ENCODE peak calls at places on chromosomes 13 and 19, in five cellular contexts. E, P, R, W and N are unnamed samples. For H3K27me3, the result is how much of the 10 kb centered on the place peaks cover.

GRCh38 chr19:10271543-10272086 is 695 bp downstream of the ICAM1 start:
- DNase-seq in E (no peak), P (no peak), R (no peak), W (no peak), N (no peak)

GRCh38 chr13:50075619-50076097 is 60.4 kb downstream of the KCNRG start:
- DNase-seq in E (no peak), P (no peak), R (no peak), W (no peak), N (no peak)

GRCh38 chr13:75699062-75699461 is 62.9 kb downstream of the LMO7 start:
- DNase-seq in E (no peak), P (no peak), R (no peak), W (no peak), N (no peak)

GRCh38 chr13:41767801-41768200 is 193.1 kb downstream of the VWA8 start:
- DNase-seq in E (no peak), P (no peak), R (no peak), W (peak), N (no peak)

GRCh38 chr19:39321832-39322176 is 1.1 kb upstream of the LRFN1 start:
- DNase-seq in E (no peak), P (no peak), R (no peak), W (no peak), N (no peak)

GRCh38 chr19:48249502-48250014 is 6.2 kb downstream of the CARD8 start:
- DNase-seq in E (peak), P (no peak), R (no peak), W (no peak), N (peak)

GRCh38 chr13:24203726-24204295 is 43.3 kb downstream of the SPATA13 start:
- DNase-seq in E (no peak), P (no peak), R (no peak), W (no peak), N (no peak)

GRCh38 chr19:55454787-55455243 is 6.6 kb downstream of the ISOC2 start:
- DNase-seq in E (peak), P (peak), R (peak), W (no peak), N (no peak)

GRCh38 chr19:49502866-49503581 is 6.8 kb downstream of the RPS11 start:
- DNase-seq in E (no peak), P (peak), R (peak), W (peak), N (no peak)

GRCh38 chr13:46530084-46530935 is 22.7 kb upstream of the LRCH1 start:
- DNase-seq in E (no peak), P (no peak), R (no peak), W (peak), N (no peak)

GRCh38 chr19:38090561-38090960 is 133.5 kb downstream of the DPF1 start:
- DNase-seq in E (peak), P (no peak), R (no peak), W (no peak), N (peak)

GRCh38 chr13:110716235-110716505 is 2.7 kb downstream of the ING1 start:
- DNase-seq in E (peak), P (no peak), R (peak), W (no peak), N (no peak)

GRCh38 chr19:37572203-37572602 is 22.4 kb downstream of the ZNF571 start:
- DNase-seq in E (no peak), P (no peak), R (no peak), W (no peak), N (no peak)

GRCh38 chr13:22735381-22735995 is 445.3 kb upstream of the SGCG start:
- DNase-seq in E (no peak), P (no peak), R (peak), W (no peak), N (no peak)

GRCh38 chr19:4707956-4708650 is 15.5 kb downstream of the DPP9 start:
- DNase-seq in E (peak), P (no peak), R (no peak), W (peak), N (peak)

GRCh38 chr19:34316741-34317241 is 48.2 kb upstream of the GPI start:
- DNase-seq in E (no peak), P (no peak), R (no peak), W (peak), N (no peak)

GRCh38 chr13:99919132-99919531 is 52.4 kb downstream of the ZIC5 start:
- DNase-seq in E (no peak), P (no peak), R (no peak), W (no peak), N (no peak)

GRCh38 chr13:35797946-35798345 is 321.5 kb upstream of the MAB21L1 start:
- DNase-seq in E (no peak), P (no peak), R (no peak), W (no peak), N (no peak)

GRCh38 chr13:110114351-110114750 is 192.6 kb downstream of the COL4A1 start:
- DNase-seq in E (no peak), P (no peak), R (no peak), W (no peak), N (no peak)

GRCh38 chr19:30174357-30174645 is 197.9 kb upstream of the ZNF536 start:
- DNase-seq in E (no peak), P (no peak), R (no peak), W (no peak), N (no peak)

GRCh38 chr19:39038098-39038497 is 5.7 kb upstream of the FBXO27 start:
- DNase-seq in E (no peak), P (peak), R (peak), W (no peak), N (no peak)

GRCh38 chr13:34900288-34900739 is 41.8 kb upstream of the NBEA start:
- DNase-seq in E (no peak), P (no peak), R (peak), W (no peak), N (no peak)

GRCh38 chr19:35519291-35519690 is 5.8 kb upstream of the DMKN start:
- DNase-seq in E (no peak), P (no peak), R (no peak), W (no peak), N (no peak)

GRCh38 chr19:40559394-40559793 is 17.3 kb upstream of the SHKBP1 start:
- DNase-seq in E (no peak), P (no peak), R (no peak), W (no peak), N (no peak)

GRCh38 chr19:49422407-49423277 is 599 bp downstream of the PTH2 start:
- DNase-seq in E (peak), P (peak), R (peak), W (no peak), N (peak)

GRCh38 chr19:8696993-8697392 is 1.6 kb downstream of the ACTL9 start:
- DNase-seq in E (no peak), P (no peak), R (no peak), W (no peak), N (no peak)

GRCh38 chr13:113746143-113746525 is 12.9 kb upstream of the TMEM255B start:
- DNase-seq in E (no peak), P (peak), R (peak), W (no peak), N (no peak)

GRCh38 chr13:32415019-32415418 is 12.9 kb downstream of the N4BP2L1 start:
- DNase-seq in E (no peak), P (peak), R (peak), W (no peak), N (no peak)

GRCh38 chr19:56864443-56865125 is 24.1 kb upstream of the PEG3 start:
- DNase-seq in E (peak), P (no peak), R (no peak), W (no peak), N (no peak)

GRCh38 chr13:107466326-107466725 is 749.0 kb downstream of the LIG4 start:
- DNase-seq in E (no peak), P (no peak), R (no peak), W (peak), N (no peak)

GRCh38 chr19:7947939-7948338 is 4.5 kb upstream of the TIMM44 start:
- DNase-seq in E (no peak), P (no peak), R (no peak), W (peak), N (no peak)

GRCh38 chr19:17757125-17757524 is 5.8 kb downstream of the FCHO1 start:
- DNase-seq in E (peak), P (peak), R (no peak), W (peak), N (peak)

GRCh38 chr19:53813996-53814395 is 10.1 kb downstream of the NLRP12 start:
- DNase-seq in E (no peak), P (no peak), R (no peak), W (peak), N (no peak)

DNA sequence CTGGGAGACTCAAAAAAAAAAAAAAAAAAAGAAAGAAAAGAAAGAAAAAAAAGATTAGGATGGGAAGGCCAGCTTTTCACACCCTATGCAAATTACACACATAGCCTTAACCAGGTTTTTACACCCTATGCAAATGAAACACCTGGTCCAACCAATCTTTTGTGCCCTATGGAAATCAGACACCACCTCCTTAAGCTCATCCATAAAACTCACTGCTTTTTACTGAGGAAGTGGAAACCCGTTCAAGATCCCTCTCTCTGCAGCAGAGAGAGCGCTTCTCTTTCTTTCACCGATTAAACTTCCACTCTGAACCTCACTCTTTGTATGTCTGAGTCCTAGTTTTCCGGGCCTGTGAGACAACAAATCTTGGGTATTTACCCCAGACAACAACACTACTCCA is 25.3 kb upstream of the HOMER3 start:
- DNase-seq in E (no peak), P (no peak), R (peak), W (no peak), N (no peak)
- TF ChIP-seq CTCF in E (no peak), P (no peak), R (no peak), W (no peak), N (no peak)

GRCh38 chr19:43880483-43880882 is 53.4 kb downstream of the ZNF283 start:
- DNase-seq in E (no peak), P (no peak), R (no peak), W (no peak), N (no peak)
- H3K27me3 ChIP-seq in E (under half), P (under half), R (under half), W (under half), N (under half)

GRCh38 chr13:30796132-30796832 is 60.9 kb downstream of the ALOX5AP start:
- DNase-seq in E (no peak), P (no peak), R (no peak), W (peak), N (no peak)
- H3K4me3 ChIP-seq in E (no peak), P (no peak), R (no peak), W (peak), N (peak)

DNA sequence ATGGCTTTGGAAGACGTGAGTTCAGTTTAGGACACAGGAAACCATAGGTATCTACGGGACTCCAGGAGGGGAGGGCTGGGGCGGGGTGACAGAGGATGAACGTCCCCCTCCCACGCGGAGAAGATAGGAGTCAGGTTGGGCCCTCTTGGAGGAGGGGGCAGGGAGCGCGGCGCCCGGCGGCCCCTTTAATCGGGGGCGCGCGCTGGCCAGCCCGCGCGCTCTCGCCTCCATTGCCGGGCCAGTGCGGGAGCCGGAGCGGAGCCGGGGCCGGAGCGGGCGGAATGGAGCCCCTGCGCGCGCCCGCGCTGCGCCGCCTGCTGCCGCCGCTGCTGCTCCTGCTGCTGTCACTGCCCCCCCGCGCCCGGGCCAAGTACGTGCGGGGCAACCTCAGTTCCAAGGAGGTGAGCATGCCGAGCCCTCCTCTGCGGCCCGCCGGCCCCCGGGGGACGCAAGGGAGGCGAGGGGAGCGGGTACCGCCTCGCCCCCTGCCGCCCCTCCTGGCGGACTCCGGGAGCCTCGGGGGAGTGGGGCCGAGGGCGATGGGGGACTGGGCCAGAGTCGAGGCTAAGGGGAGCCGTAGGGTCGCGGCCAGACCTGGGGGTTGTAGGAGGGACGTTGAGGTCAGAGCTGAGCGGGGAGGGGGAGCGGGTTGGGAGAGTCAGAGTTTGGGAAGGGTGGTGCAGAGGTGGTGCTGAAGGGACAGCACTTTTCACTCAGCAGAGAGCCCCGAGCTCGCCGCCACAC is at the start of gene TMEM145:
- DNase-seq in E (no peak), P (peak), R (peak), W (peak), N (no peak)
- TF ChIP-seq CTCF in E (peak), P (no peak), R (peak), W (no peak), N (no peak)

GRCh38 chr19:524062-524674 is 7.4 kb upstream of the CDC34 start:
- DNase-seq in E (no peak), P (no peak), R (no peak), W (no peak), N (peak)
- H3K27me3 ChIP-seq in E (under half), P (under half), R (under half), W (under half), N (under half)

DNA sequence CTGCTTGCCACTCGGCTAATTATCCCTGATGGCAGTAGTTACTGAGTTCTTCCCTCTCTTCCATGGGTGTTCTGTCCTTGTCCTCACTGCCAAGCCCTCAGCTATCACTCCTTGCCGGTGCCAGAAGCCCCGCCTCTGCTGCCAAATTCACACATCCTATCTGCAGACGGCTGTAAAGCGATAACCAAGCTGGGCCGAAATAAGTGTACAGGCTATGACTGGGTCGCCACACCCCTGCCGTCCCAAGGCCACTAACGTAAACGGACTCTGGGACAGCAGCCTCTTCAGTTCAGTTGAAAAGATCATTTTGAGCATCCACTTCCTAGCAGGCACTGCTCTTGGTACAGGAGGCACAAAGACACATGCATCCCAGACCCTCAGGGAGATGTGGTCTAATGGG is 13.3 kb downstream of the SLC7A1 start:
- DNase-seq in E (peak), P (no peak), R (no peak), W (no peak), N (peak)
- H3K4me3 ChIP-seq in E (no peak), P (no peak), R (peak), W (peak), N (no peak)

GRCh38 chr13:48072304-48072703 is 22.6 kb downstream of the MED4 start:
- DNase-seq in E (no peak), P (no peak), R (no peak), W (no peak), N (no peak)

GRCh38 chr13:48074006-48074405 is 20.9 kb downstream of the MED4 start:
- DNase-seq in E (no peak), P (no peak), R (no peak), W (no peak), N (no peak)

GRCh38 chr13:48081739-48082138 is 13.2 kb downstream of the MED4 start:
- DNase-seq in E (no peak), P (no peak), R (no peak), W (no peak), N (no peak)

GRCh38 chr13:48072787-48073186 is 22.1 kb downstream of the MED4 start:
- DNase-seq in E (no peak), P (no peak), R (no peak), W (no peak), N (no peak)

DNA sequence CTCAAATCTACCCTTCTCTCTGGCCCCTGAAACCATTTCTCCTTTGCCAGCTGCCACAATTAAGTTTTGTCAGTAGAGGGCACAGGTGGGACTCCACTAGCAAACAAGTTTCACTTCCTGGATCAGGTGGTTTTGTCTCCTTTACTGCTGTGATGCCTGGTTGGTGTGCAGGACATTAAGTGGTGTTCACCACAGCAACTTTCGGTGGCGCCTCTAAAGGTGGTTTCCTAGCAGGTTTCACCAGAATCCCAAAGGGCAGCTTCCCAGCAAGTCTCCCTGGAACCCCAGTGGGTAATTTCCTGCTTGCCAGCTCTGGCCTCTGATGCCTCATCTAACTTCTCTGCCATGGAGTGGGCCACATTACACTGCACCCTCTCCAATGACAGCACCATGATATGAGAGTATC is 16.6 kb downstream of the MED4 start:
- DNase-seq in E (no peak), P (no peak), R (peak), W (no peak), N (no peak)
- TF ChIP-seq CTCF in E (no peak), P (peak), R (peak), W (no peak), N (peak)